ENCODE peak calls at places on chromosome 5, in ten cellular contexts. K is WERI-Rb-1; B is pancreas; C is neural progenitor cell; E is prostate gland; D is PC-9; T is OCI-LY7; X is IMR-90; V is right lobe of liver; Z is CD8-positive, alpha-beta T cell. F is an unnamed sample. For H3K9me3, the result is how much of the 10 kb centered on the place peaks cover.

GRCh38 chr5:166595274-166595951 is 1696.0 kb upstream of the WWC1 start:
- DNase-seq in K (peak), B (no peak), C (peak), E (no peak), D (no peak), T (no peak), X (no peak), V (no peak), Z (no peak), F (no peak)

GRCh38 chr5:50667079-50667652 is 729 bp downstream of the PARP8 start:
- DNase-seq in K (peak), B (peak), C (peak), E (peak), D (no peak), T (peak), X (peak), V (peak), Z (no peak), F (peak)

GRCh38 chr5:173010021-173010420 is 26.4 kb downstream of the ATP6V0E1 start:
- DNase-seq in K (no peak), B (no peak), C (no peak), E (no peak), D (no peak), T (no peak), X (peak), V (no peak), Z (no peak), F (no peak)

GRCh38 chr5:94893404-94894145 is 275.1 kb downstream of the SLF1 start:
- DNase-seq in K (no peak), B (no peak), C (peak), E (no peak), D (no peak), T (peak), X (peak), V (no peak), Z (no peak), F (no peak)

GRCh38 chr5:122156724-122157325 is 27.5 kb downstream of the ZNF474 start:
- DNase-seq in K (peak), B (no peak), C (peak), E (no peak), D (no peak), T (peak), X (peak), V (no peak), Z (no peak), F (no peak)

GRCh38 chr5:76561959-76562358 is 61.2 kb downstream of the F2RL2 start:
- DNase-seq in K (no peak), B (no peak), C (no peak), E (no peak), D (no peak), T (no peak), X (no peak), V (no peak), Z (no peak), F (no peak)

GRCh38 chr5:54900906-54901725 is 84.3 kb downstream of the ESM1 start:
- DNase-seq in K (no peak), B (no peak), C (no peak), E (no peak), D (no peak), T (no peak), X (peak), V (no peak), Z (no peak), F (peak)

GRCh38 chr5:156391139-156391538 is 64.2 kb downstream of the SGCD start:
- DNase-seq in K (no peak), B (no peak), C (no peak), E (no peak), D (peak), T (no peak), X (peak), V (no peak), Z (no peak), F (no peak)

GRCh38 chr5:141933151-141933550 is 9.5 kb downstream of the DELE1 start:
- DNase-seq in K (no peak), B (no peak), C (no peak), E (no peak), D (no peak), T (no peak), X (no peak), V (no peak), Z (no peak), F (no peak)

GRCh38 chr5:142888469-142889085 is 118.4 kb downstream of the ARHGAP26 start:
- DNase-seq in K (peak), B (no peak), C (peak), E (no peak), D (peak), T (peak), X (peak), V (no peak), Z (no peak), F (no peak)

GRCh38 chr5:140214831-140215230 is 39.8 kb downstream of the CYSTM1 start:
- DNase-seq in K (no peak), B (peak), C (no peak), E (no peak), D (peak), T (no peak), X (peak), V (no peak), Z (no peak), F (no peak)

GRCh38 chr5:133347039-133347438 is 265.3 kb downstream of the FSTL4 start:
- DNase-seq in K (peak), B (no peak), C (no peak), E (no peak), D (no peak), T (peak), X (no peak), V (no peak), Z (no peak), F (peak)

GRCh38 chr5:176596689-176597416 is 13.1 kb downstream of the GPRIN1 start:
- DNase-seq in K (no peak), B (peak), C (peak), E (peak), D (no peak), T (peak), X (no peak), V (peak), Z (peak), F (peak)

GRCh38 chr5:139408191-139408590 is 4.3 kb upstream of the SPATA24 start:
- DNase-seq in K (no peak), B (no peak), C (no peak), E (no peak), D (no peak), T (no peak), X (no peak), V (no peak), Z (no peak), F (no peak)

GRCh38 chr5:52809884-52810283 is 22.2 kb downstream of the ITGA1 start:
- DNase-seq in K (no peak), B (no peak), C (no peak), E (no peak), D (peak), T (no peak), X (peak), V (no peak), Z (no peak), F (no peak)

GRCh38 chr5:135386096-135386495 is 12.9 kb downstream of the MACROH2A1 start:
- DNase-seq in K (no peak), B (no peak), C (no peak), E (no peak), D (no peak), T (no peak), X (peak), V (no peak), Z (no peak), F (no peak)

GRCh38 chr5:178069909-178070308 is 43.4 kb upstream of the N4BP3 start:
- DNase-seq in K (peak), B (no peak), C (peak), E (peak), D (no peak), T (peak), X (peak), V (no peak), Z (peak), F (no peak)

GRCh38 chr5:172616730-172617129 is 24.3 kb upstream of the NEURL1B start:
- DNase-seq in K (no peak), B (no peak), C (no peak), E (no peak), D (no peak), T (no peak), X (peak), V (peak), Z (no peak), F (peak)

GRCh38 chr5:33049298-33049697 is 338.2 kb downstream of the NPR3 start:
- DNase-seq in K (no peak), B (no peak), C (no peak), E (no peak), D (no peak), T (no peak), X (no peak), V (no peak), Z (no peak), F (peak)

GRCh38 chr5:67648201-67648671 is 451.6 kb upstream of the CD180 start:
- DNase-seq in K (no peak), B (no peak), C (no peak), E (peak), D (no peak), T (no peak), X (no peak), V (peak), Z (no peak), F (peak)

GRCh38 chr5:95620870-95621838 is 1.3 kb downstream of the GPR150 start:
- DNase-seq in K (peak), B (peak), C (peak), E (no peak), D (no peak), T (no peak), X (no peak), V (peak), Z (peak), F (peak)

GRCh38 chr5:11056560-11056959 is 295.5 kb upstream of the DAP start:
- DNase-seq in K (no peak), B (no peak), C (no peak), E (no peak), D (no peak), T (no peak), X (no peak), V (no peak), Z (no peak), F (no peak)

GRCh38 chr5:179495906-179496455 is 54.4 kb upstream of the RUFY1 start:
- DNase-seq in K (peak), B (no peak), C (no peak), E (no peak), D (no peak), T (no peak), X (no peak), V (no peak), Z (no peak), F (no peak)

GRCh38 chr5:128596071-128596470 is 58.0 kb upstream of the FBN2 start:
- DNase-seq in K (no peak), B (no peak), C (no peak), E (no peak), D (no peak), T (no peak), X (peak), V (no peak), Z (no peak), F (no peak)

GRCh38 chr5:57466544-57466943 is 16.1 kb downstream of the ACTBL2 start:
- DNase-seq in K (peak), B (no peak), C (no peak), E (no peak), D (no peak), T (no peak), X (no peak), V (no peak), Z (no peak), F (no peak)

GRCh38 chr5:141756196-141756595 is 74.2 kb upstream of the ARAP3 start:
- DNase-seq in K (no peak), B (peak), C (no peak), E (no peak), D (no peak), T (no peak), X (no peak), V (no peak), Z (no peak), F (no peak)

GRCh38 chr5:81522571-81522970 is 128.6 kb upstream of the ACOT12 start:
- DNase-seq in K (no peak), B (no peak), C (no peak), E (no peak), D (no peak), T (no peak), X (no peak), V (no peak), Z (no peak), F (no peak)

GRCh38 chr5:39605966-39606591 is 181.3 kb upstream of the DAB2 start:
- DNase-seq in K (no peak), B (no peak), C (no peak), E (no peak), D (peak), T (no peak), X (peak), V (no peak), Z (no peak), F (no peak)

GRCh38 chr5:39605145-39605544 is 180.4 kb upstream of the DAB2 start:
- DNase-seq in K (no peak), B (no peak), C (no peak), E (no peak), D (no peak), T (no peak), X (no peak), V (no peak), Z (no peak), F (no peak)

GRCh38 chr5:39606592-39606990 is 181.8 kb upstream of the DAB2 start:
- DNase-seq in K (no peak), B (no peak), C (no peak), E (no peak), D (no peak), T (no peak), X (no peak), V (no peak), Z (no peak), F (no peak)

GRCh38 chr5:39604491-39604890 is 179.7 kb upstream of the DAB2 start:
- DNase-seq in K (no peak), B (no peak), C (no peak), E (no peak), D (no peak), T (no peak), X (no peak), V (no peak), Z (no peak), F (no peak)

DNA sequence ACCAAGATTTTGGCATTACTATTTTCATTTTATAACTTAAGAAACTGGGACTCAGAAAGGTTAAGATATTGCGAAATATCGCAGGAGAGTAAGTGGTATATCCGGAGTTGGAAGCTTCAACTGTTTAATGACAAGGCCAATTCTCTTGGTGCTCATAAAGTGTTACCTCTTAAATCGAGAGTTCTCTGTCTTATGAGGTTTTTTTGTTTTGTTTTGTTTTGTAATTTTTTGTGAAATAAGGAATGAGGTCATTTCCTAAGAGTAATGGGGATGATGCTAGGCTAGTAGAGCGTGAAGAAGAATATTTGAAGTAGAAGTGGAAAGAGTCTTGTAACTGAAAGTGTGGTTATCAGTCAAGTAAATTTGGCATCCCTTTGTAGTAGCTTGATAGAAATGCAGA is 183.2 kb upstream of the DAB2 start:
- DNase-seq in K (no peak), B (no peak), C (no peak), E (no peak), D (no peak), T (no peak), X (no peak), V (no peak), Z (no peak), F (no peak)
- H3K9me3 ChIP-seq in K (under half), B (under half), C (under half), E (under half), D (under half), T (under half), X (under half), V (under half), Z (under half), F (under half)

DNA sequence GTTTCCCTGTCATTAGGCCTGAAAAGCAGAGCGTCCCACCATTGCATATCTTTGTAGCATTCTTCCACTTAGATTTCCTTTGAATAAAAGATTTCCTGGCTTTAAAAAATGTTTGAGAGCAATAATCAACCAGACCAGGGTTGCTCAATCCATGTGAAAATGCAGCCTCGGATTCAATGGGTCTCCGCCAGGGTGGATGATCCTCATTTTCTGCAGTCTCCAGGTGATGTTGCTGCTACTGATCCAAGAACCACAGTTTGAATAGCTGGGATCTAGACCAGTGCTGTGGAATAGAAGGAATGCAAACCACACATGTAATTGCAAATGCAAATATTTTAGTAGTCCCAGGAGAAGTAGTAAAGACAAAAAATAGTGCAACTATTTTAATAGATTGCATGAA is 317.6 kb downstream of the IRX1 start:
- DNase-seq in K (no peak), B (no peak), C (no peak), E (no peak), D (no peak), T (no peak), X (no peak), V (no peak), Z (no peak), F (no peak)
- H3K9me3 ChIP-seq in K (under half), B (under half), C (under half), E (under half), D (under half), T (under half), X (under half), V (under half), Z (under half), F (under half)

DNA sequence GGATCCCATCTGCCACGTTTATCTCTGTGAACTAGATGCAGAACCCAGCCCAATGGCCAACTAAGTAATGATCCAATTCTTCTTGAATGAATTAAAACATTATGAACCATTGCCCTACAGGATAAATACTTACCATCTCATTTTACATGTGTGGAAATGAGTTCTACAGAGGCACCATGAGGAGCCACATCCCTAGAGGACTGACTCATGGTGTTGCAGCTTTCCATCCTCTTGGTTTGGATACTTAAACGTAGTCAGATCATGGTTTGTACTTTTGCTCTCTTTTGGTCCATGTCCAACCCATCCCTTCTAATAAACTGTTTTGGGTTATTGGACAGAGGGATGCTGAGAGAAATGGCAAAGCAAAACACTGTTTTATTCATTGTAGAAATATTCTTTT is 484.8 kb downstream of the EBF1 start:
- DNase-seq in K (no peak), B (no peak), C (no peak), E (no peak), D (no peak), T (no peak), X (no peak), V (no peak), Z (no peak), F (no peak)
- H3K9me3 ChIP-seq in K (under half), B (under half), C (under half), E (under half), D (under half), T (under half), X (under half), V (under half), Z (under half), F (under half)

GRCh38 chr5:8720476-8720875 is 825.4 kb downstream of the SEMA5A start:
- DNase-seq in K (no peak), B (no peak), C (no peak), E (no peak), D (no peak), T (no peak), X (peak), V (no peak), Z (no peak), F (no peak)
- H3K9me3 ChIP-seq in K (under half), B (under half), C (under half), E (under half), D (under half), T (under half), X (under half), V (under half), Z (under half), F (under half)

DNA sequence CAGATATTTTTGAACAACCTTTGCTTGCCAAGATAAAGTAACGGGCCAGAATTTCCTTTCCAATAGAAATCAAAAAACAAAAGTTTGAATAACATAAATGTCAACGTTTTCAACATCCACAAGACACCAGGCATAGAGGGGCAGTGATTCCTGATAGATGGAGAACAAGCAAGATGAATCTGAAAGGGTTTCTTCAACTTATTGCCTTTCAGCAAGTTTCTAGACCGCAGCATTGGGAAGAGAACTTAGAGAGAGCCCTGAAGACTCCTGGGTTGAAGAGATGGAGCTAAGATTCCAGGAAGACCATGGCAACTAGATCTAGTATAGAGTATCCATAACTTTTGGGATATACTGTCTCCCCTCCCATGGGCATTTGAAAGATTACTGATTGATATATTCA is 751.4 kb upstream of the CTNND2 start:
- DNase-seq in K (no peak), B (no peak), C (no peak), E (no peak), D (no peak), T (no peak), X (no peak), V (no peak), Z (no peak), F (no peak)
- H3K9me3 ChIP-seq in K (under half), B (under half), C (under half), E (under half), D (under half), T (under half), X (under half), V (under half), Z (under half), F (under half)

DNA sequence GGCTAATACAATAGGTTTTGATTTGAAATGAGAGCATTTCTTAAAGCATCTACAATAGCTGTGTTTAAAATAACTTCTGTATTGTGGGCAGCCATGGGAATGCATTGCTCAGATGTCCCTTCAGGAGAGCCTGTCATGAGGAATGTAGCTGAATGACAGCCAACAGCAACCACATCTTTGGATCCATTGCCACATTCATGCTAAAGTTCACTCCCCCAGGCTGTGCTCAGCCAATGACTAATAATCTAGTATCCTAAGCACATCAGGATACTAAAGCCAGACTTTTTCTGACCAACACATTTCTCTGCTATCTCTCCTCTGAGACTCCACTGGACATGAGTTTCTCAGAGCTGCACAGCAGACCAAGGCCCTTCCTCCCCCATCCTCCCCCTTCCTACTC is 45.5 kb downstream of the HTR1A start:
- DNase-seq in K (no peak), B (no peak), C (no peak), E (no peak), D (no peak), T (no peak), X (no peak), V (no peak), Z (no peak), F (no peak)
- H3K9me3 ChIP-seq in K (under half), B (under half), C (under half), E (under half), D (under half), T (under half), X (under half), V (under half), Z (under half), F (under half)

DNA sequence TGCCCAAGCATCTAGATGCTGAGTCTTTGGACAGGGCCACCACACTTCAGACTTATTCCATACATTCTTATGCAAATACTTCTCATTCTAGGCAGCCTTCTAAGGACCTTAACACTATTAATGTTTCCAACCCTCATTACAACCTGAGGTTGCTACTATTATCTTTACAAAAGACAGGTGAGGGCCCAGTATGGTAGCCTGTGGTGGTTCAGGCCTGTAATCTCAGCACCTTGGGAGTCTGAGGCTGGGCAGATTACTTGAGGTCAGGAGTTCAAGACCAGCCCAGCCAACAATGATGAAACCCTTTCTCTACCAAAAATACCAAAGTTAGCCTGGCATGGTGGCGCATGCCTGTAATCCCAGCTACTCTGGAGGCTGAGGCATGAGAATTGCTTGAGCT is 16.2 kb downstream of the ZFP62 start:
- DNase-seq in K (no peak), B (no peak), C (no peak), E (no peak), D (no peak), T (no peak), X (no peak), V (no peak), Z (no peak), F (no peak)
- H3K9me3 ChIP-seq in K (under half), B (under half), C (under half), E (under half), D (half or more), T (under half), X (under half), V (under half), Z (under half), F (under half)

F was measured in kidney.